ENCODE peak calls at places on chromosomes 4 and X, in five cellular contexts. L is osteoblast, G is AG04449, F is H1, N is SK-N-SH. I is an unnamed sample.

GRCh38 chr4:75432683-75433082 is 81.5 kb downstream of the RCHY1 start:
- DNase-seq in L (no peak), G (no peak), F (no peak), N (peak), I (peak)

GRCh38 chr4:8776366-8776765 is 95.3 kb downstream of the HMX1 start:
- DNase-seq in L (no peak), G (no peak), F (no peak), N (no peak), I (no peak)

GRCh38 chr4:46123872-46124755 is at the start of gene GABRG1:
- DNase-seq in L (peak), G (no peak), F (peak), N (no peak), I (peak)

GRCh38 chrX:96445531-96446065 is 239.0 kb upstream of the DIAPH2 start:
- DNase-seq in L (no peak), G (no peak), F (no peak), N (no peak), I (no peak)

GRCh38 chrX:17442898-17443297 is 67.9 kb downstream of the NHS start:
- DNase-seq in L (peak), G (no peak), F (no peak), N (no peak), I (no peak)

GRCh38 chr4:89700766-89701165 is 136.2 kb downstream of the SNCA start:
- DNase-seq in L (no peak), G (no peak), F (no peak), N (no peak), I (no peak)

GRCh38 chr4:189445613-189446012 is 495.1 kb upstream of the FRG1 start:
- DNase-seq in L (no peak), G (no peak), F (no peak), N (peak), I (no peak)

GRCh38 chrX:28178206-28178605 is 197.0 kb upstream of the DCAF8L1 start:
- DNase-seq in L (no peak), G (no peak), F (no peak), N (no peak), I (no peak)

GRCh38 chr4:185456131-185456530 is 15.4 kb downstream of the CCDC110 start:
- DNase-seq in L (no peak), G (no peak), F (no peak), N (no peak), I (no peak)

GRCh38 chr4:106240699-106241098 is 75.3 kb downstream of the TBCK start:
- DNase-seq in L (no peak), G (no peak), F (no peak), N (no peak), I (no peak)

GRCh38 chr4:185282968-185283367 is 73.6 kb downstream of the SNX25 start:
- DNase-seq in L (no peak), G (no peak), F (no peak), N (no peak), I (no peak)

GRCh38 chr4:47824844-47825243 is 13.0 kb downstream of the CORIN start:
- DNase-seq in L (no peak), G (no peak), F (no peak), N (peak), I (no peak)

GRCh38 chr4:53436251-53436650 is 58.8 kb downstream of the FIP1L1 start:
- DNase-seq in L (no peak), G (no peak), F (no peak), N (no peak), I (no peak)

GRCh38 chr4:151228196-151229119 is 48.5 kb upstream of the PRSS48 start:
- DNase-seq in L (peak), G (no peak), F (no peak), N (no peak), I (no peak)
- H3K4me3 ChIP-seq in L (peak), G (no peak), F (no peak), N (no peak), I (no peak)

GRCh38 chr4:2929469-2929868 is 33.7 kb downstream of the NOP14 start:
- DNase-seq in L (no peak), G (no peak), F (no peak), N (no peak), I (no peak)

GRCh38 chr4:2932561-2932950 is 30.6 kb downstream of the NOP14 start:
- DNase-seq in L (no peak), G (no peak), F (no peak), N (no peak), I (no peak)

GRCh38 chr4:2930135-2930805 is 32.9 kb downstream of the NOP14 start:
- DNase-seq in L (peak), G (no peak), F (no peak), N (no peak), I (no peak)

GRCh38 chr4:2931765-2932560 is 31.2 kb downstream of the NOP14 start:
- DNase-seq in L (peak), G (no peak), F (peak), N (no peak), I (no peak)

GRCh38 chr4:2930821-2931764 is 32.1 kb downstream of the NOP14 start:
- DNase-seq in L (peak), G (no peak), F (peak), N (no peak), I (no peak)
- H3K4me3 ChIP-seq in L (no peak), G (no peak), F (no peak), N (no peak), I (no peak)

GRCh38 chr4:121951570-121952110 is at the start of gene TRPC3:
- DNase-seq in L (peak), G (no peak), F (peak), N (peak), I (no peak)
- H3K4me3 ChIP-seq in L (peak), G (peak), F (peak), N (peak), I (peak)

GRCh38 chr4:48904101-48904500 is 2.5 kb downstream of the OCIAD2 start:
- DNase-seq in L (no peak), G (no peak), F (no peak), N (no peak), I (no peak)

GRCh38 chr4:48907706-48908477 is 1.3 kb upstream of the OCIAD2 start:
- DNase-seq in L (no peak), G (no peak), F (no peak), N (no peak), I (no peak)

GRCh38 chr4:48906283-48907173 is at the start of gene OCIAD2:
- DNase-seq in L (peak), G (no peak), F (peak), N (peak), I (peak)

GRCh38 chr4:48904541-48905142 is 1.9 kb downstream of the OCIAD2 start:
- DNase-seq in L (no peak), G (no peak), F (no peak), N (no peak), I (no peak)

GRCh38 chr4:48905363-48906015 is 1.1 kb downstream of the OCIAD2 start:
- DNase-seq in L (peak), G (no peak), F (no peak), N (peak), I (no peak)
- H3K4me3 ChIP-seq in L (peak), G (peak), F (peak), N (peak), I (peak)

GRCh38 chr4:165331823-165332222 is 4.4 kb downstream of the MSMO1 start:
- DNase-seq in L (no peak), G (no peak), F (no peak), N (no peak), I (no peak)

GRCh38 chr4:165328708-165329107 is 1.2 kb downstream of the MSMO1 start:
- DNase-seq in L (no peak), G (no peak), F (no peak), N (no peak), I (no peak)

GRCh38 chr4:165331316-165331715 is 3.8 kb downstream of the MSMO1 start:
- DNase-seq in L (no peak), G (no peak), F (no peak), N (no peak), I (no peak)

GRCh38 chr4:165330666-165331065 is 3.2 kb downstream of the MSMO1 start:
- DNase-seq in L (no peak), G (no peak), F (no peak), N (no peak), I (no peak)

DNA sequence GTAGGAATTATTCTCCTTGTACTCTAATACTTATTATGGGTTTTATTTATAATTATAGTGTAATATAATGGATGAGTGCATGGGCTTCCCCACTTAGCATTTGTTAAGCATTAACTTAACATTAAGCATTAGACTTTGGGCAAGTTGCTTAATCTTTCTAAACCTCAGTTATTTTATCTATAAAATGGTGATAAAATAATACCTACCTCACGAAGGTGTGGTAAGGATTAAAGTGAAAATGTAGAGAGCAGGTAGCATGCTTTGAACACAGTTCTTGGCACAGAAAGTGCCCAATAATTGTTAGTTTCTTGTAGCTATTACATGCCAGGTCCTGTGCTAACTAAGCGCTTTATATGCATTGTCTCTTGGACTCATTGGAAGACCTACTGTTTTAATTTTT is 2.6 kb downstream of the MSMO1 start:
- DNase-seq in L (no peak), G (no peak), F (no peak), N (no peak), I (no peak)
- H3K4me3 ChIP-seq in L (no peak), G (no peak), F (peak), N (no peak), I (peak)

GRCh38 chr4:968621-969394 is 4.6 kb downstream of the DGKQ start:
- DNase-seq in L (no peak), G (no peak), F (no peak), N (no peak), I (no peak)

GRCh38 chr4:972651-973424 is 531 bp downstream of the DGKQ start:
- DNase-seq in L (peak), G (no peak), F (peak), N (peak), I (no peak)

GRCh38 chr4:971670-972500 is 1.5 kb downstream of the DGKQ start:
- DNase-seq in L (no peak), G (no peak), F (no peak), N (no peak), I (no peak)

GRCh38 chr4:970046-970745 is 3.2 kb downstream of the DGKQ start:
- DNase-seq in L (peak), G (no peak), F (no peak), N (no peak), I (no peak)

DNA sequence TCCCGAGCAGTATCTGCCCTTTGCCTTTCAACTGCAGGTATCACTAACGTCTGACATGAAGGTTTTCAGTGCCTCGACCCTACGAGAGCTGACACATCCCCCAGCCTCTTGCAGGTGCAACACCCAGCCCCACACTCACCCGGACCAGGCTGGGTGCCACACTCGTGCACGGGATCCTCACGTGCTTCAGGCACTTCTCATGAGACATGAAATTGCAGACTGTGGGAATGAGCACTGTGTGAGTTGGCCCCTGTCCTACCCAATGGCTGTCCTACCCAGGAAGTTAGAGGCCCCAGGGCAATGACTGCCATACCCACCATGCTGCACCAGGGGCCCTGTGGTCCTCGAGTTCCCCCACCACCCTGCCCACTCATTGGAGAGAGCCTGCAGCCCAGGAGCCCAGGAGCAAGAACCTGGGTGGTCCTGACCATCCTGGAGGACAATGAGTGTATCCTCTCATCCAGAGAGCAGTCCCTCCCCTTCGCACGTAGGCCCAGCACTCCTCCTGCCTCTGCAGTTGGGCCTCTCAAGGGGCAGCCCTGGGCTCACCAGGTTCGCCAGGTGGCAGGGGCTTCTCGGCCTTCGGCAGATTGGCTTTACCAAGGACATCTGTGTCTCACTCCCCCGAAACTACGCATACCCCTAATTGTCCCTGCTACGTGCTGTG is 2.4 kb downstream of the DGKQ start:
- DNase-seq in L (peak), G (no peak), F (no peak), N (no peak), I (no peak)
- H3K4me3 ChIP-seq in L (no peak), G (no peak), F (no peak), N (no peak), I (no peak)

DNA sequence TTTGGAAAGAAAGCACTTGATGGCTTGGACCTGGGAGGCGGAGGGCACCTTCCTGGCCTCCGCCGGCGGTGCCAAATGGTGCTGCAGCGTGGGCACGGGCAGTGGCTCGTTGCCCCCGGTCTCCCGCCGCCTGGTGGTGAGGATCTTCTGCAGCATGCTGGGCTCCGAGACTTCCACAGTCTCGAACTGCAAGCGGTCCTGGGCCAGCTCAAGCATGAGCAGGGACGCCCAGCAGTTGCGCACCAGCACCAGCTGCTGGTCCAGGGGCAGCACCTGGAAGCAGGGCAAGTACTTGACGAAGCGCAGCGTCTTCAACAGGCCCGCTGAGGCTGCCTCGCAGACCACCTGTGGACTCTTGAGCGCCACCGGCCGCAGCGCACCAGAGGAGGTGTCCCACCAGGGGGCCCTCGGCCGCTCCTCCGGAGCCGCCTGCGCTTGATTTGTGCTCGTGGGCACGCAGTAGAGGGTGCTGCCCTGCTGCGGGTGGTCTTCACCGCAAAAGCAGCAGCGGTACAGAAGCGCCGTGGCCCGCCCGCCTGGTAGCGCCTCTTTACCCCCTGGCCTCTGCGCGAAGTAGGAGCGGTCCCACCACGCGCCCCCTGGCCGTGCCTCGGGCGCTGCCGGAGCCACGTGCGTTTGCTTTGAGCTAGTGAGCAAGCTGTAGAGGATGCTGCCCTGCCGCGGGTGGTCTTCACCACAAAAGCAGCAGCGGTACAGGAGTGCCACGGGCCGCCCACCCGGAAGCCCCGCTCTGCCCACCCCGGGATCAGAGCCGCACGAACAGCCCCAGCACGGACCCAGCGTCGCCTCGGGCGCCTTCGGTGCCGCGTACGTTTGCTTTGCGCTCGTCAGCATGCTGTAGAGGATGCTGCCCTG is 689 bp downstream of the NR0B1 start:
- DNase-seq in L (peak), G (no peak), F (peak), N (peak), I (no peak)
- H3K4me3 ChIP-seq in L (no peak), G (peak), F (peak), N (peak), I (peak)

DNA sequence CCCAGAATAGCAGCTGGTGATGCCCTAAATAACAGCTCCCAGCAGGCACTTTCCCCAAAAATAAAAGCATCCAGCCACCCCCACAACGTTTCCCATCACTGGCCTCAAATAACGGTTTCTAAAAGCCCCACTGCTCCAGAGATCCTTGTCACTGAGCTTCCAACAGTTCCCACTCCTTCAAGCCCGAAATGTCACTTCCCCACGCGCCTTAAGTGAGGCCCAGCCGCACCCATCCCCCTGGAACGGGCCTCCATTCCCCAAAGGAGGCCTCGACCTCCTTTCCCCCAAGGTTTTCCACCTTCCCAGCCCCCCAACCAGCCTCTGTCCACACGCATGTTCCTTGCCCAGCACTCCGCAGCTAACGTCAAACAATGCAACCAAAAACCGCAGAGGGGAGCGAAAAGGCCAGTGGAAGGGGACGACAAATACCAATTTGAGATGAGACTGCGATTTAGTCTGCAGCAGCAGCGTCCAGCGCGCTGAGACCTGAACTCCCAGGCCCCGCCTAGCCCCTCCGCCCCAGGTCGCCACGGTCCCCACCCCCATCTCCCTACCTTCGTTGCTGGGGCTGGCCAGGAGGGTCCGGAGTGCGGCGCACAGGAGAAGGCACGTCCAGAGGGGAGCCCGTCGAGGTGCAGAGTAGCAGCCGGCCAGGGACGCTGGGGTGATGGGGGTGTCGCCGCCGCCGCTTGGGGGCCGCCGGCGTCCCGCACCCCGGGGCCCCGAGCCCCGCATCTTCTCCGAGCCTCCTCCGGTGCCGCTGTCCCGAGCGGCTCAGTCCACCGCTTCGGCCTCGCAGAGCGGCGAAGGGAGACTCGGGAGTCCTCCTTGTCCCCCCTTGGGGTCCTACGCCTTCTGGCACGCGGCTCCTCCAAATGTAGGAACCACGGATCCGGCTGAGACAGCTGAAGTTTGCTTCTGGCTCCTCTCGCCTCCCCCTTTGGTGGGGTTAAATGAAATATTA is 999 bp downstream of the EPHA5 start:
- DNase-seq in L (peak), G (no peak), F (peak), N (peak), I (no peak)
- H3K4me3 ChIP-seq in L (peak), G (peak), F (peak), N (peak), I (peak)

GRCh38 chrX:118350715-118351114 is 4.8 kb downstream of the WDR44 start:
- DNase-seq in L (no peak), G (no peak), F (no peak), N (no peak), I (no peak)
- H3K4me3 ChIP-seq in L (no peak), G (no peak), F (no peak), N (no peak), I (no peak)

I was measured in iPS DF 6.9.